ENCODE peak calls at places on chromosomes 16 and 17, in five cellular contexts. G is nucleus accumbens, H is fibroblast of the conjunctiva, F is nephron progenitor cell, P is ACHN. S is an unnamed sample.

GRCh38 chr16:67247698-67248400 is 568 bp upstream of the FHOD1 start:
- DNase-seq in H (no peak), P (peak; percentile 33), F (no peak), G (no peak), S (no peak)

GRCh38 chr17:78716814-78717393 is 65.2 kb downstream of the CYTH1 start:
- DNase-seq in P (peak; percentile 64), G (peak; percentile 84), H (no peak), F (no peak), S (peak; percentile 82)

GRCh38 chr17:1724869-1725641 is 551 bp downstream of the WDR81 start:
- DNase-seq in P (no peak), F (peak; percentile 57), H (no peak), G (no peak), S (peak; percentile 73)

GRCh38 chr17:2688351-2689342 is 22.9 kb downstream of the CLUH start:
- DNase-seq in F (no peak), G (no peak), P (no peak), H (no peak), S (peak; percentile 67)

GRCh38 chr16:12291989-12292759 is 315.6 kb downstream of the SNX29 start:
- DNase-seq in F (no peak), G (peak; percentile 11), P (no peak), H (no peak), S (no peak)

GRCh38 chr16:89478576-89479221 is 11.7 kb downstream of the ANKRD11 start:
- DNase-seq in F (no peak), P (no peak), H (no peak), G (no peak), S (no peak)

GRCh38 chr17:19533718-19534561 is at the start of gene SLC47A1:
- DNase-seq in P (peak; percentile 23), F (peak; percentile 66), H (no peak), G (no peak), S (no peak)

GRCh38 chr16:84730406-84731106 is 30.8 kb downstream of the USP10 start:
- DNase-seq in G (no peak), P (peak; percentile 97), H (peak; percentile 90), F (no peak), S (no peak)

GRCh38 chr16:68263559-68264127 is 683 bp upstream of the SLC7A6 start:
- DNase-seq in G (no peak), H (no peak), F (no peak), P (no peak), S (no peak)

GRCh38 chr16:4316732-4317461 is 1.0 kb downstream of the GLIS2 start:
- DNase-seq in P (peak; percentile 92), H (no peak), G (peak; percentile 50), F (no peak), S (no peak)

GRCh38 chr16:11583889-11584565 is 2.7 kb downstream of the LITAF start:
- DNase-seq in P (no peak), H (no peak), F (no peak), G (no peak), S (no peak)

GRCh38 chr16:10971560-10971961 is 27.2 kb downstream of the CLEC16A start:
- DNase-seq in H (peak; percentile 93), F (peak; percentile 52), P (peak; percentile 67), G (peak; percentile 17), S (no peak)

GRCh38 chr16:20850981-20851380 is 44.7 kb downstream of the REXO5 start:
- DNase-seq in G (no peak), F (no peak), P (no peak), H (no peak), S (no peak)

GRCh38 chr17:17570798-17571716 is 20.5 kb downstream of the PEMT start:
- DNase-seq in H (no peak), P (no peak), F (no peak), G (no peak), S (no peak)

GRCh38 chr16:54980821-54981220 is 50.2 kb downstream of the IRX5 start:
- DNase-seq in F (no peak), G (no peak), H (no peak), P (no peak), S (no peak)

GRCh38 chr16:72884037-72884436 is 163.9 kb downstream of the ZFHX3 start:
- DNase-seq in P (no peak), F (no peak), G (no peak), H (no peak), S (no peak)

GRCh38 chr17:78473951-78474630 is 95.6 kb downstream of the PGS1 start:
- DNase-seq in H (no peak), G (no peak), P (no peak), F (no peak), S (no peak)

GRCh38 chr16:52535076-52535475 is 11.9 kb downstream of the TOX3 start:
- DNase-seq in H (no peak), G (no peak), P (no peak), F (no peak), S (no peak)

GRCh38 chr16:4245400-4245799 is 3.5 kb upstream of the SRL start:
- DNase-seq in F (no peak), H (no peak), G (no peak), P (no peak), S (no peak)

GRCh38 chr16:57893217-57893558 is 77.7 kb downstream of the CNGB1 start:
- DNase-seq in G (no peak), F (no peak), P (no peak), H (no peak), S (no peak)

GRCh38 chr16:19771796-19772195 is 53.7 kb downstream of the IQCK start:
- DNase-seq in G (no peak), H (no peak), F (no peak), P (no peak), S (no peak)

GRCh38 chr17:21171970-21172510 is 41.9 kb downstream of the TMEM11 start:
- DNase-seq in H (no peak), P (no peak), G (no peak), F (no peak), S (no peak)

GRCh38 chr17:21164226-21165019 is 37.7 kb downstream of the DHRS7B start:
- DNase-seq in H (no peak), F (no peak), P (no peak), G (no peak), S (no peak)

GRCh38 chr16:23466162-23466885 is 13.3 kb upstream of the COG7 start:
- DNase-seq in H (peak; percentile 12), F (no peak), G (no peak), P (no peak), S (no peak)

GRCh38 chr16:71627631-71628236 is 1.8 kb downstream of the MARVELD3 start:
- DNase-seq in H (no peak), F (no peak), P (no peak), G (no peak), S (no peak)

GRCh38 chr17:74089869-74090464 is 113.5 kb upstream of the RPL38 start:
- DNase-seq in G (no peak), F (peak; percentile 73), H (peak; percentile 13), P (peak; percentile 63), S (no peak)

S was measured in suprapubic skin.